ENCODE peak calls at places on chromosomes 1 and 21, in eight cellular contexts. C, R, D, G, S, A, T and X are unnamed samples.

GRCh38 chr1:110040548-110040947 is 6.1 kb downstream of the STRIP1 start:
- DNase-seq in C (no peak), R (no peak), D (no peak), G (no peak), S (no peak), A (no peak), T (peak; percentile 96), X (no peak)

GRCh38 chr21:30044447-30045064 is 104.8 kb upstream of the GRIK1 start:
- DNase-seq in C (no peak), R (peak; percentile 18), D (peak; percentile 37), G (peak; percentile 16), S (no peak), A (no peak), T (peak; percentile 28), X (no peak)

GRCh38 chr1:66137235-66137634 is 344.5 kb downstream of the PDE4B start:
- DNase-seq in C (no peak), R (peak; percentile 31), D (no peak), G (peak; percentile 21), S (no peak), A (no peak), T (no peak), X (no peak)

GRCh38 chr1:102842606-102843005 is 265.7 kb downstream of the COL11A1 start:
- DNase-seq in C (no peak), R (no peak), D (no peak), G (peak; percentile 16), S (no peak), A (no peak), T (no peak), X (no peak)

GRCh38 chr1:234836045-234836681 is 226.2 kb upstream of the IRF2BP2 start:
- DNase-seq in C (no peak), R (no peak), D (no peak), G (no peak), S (peak; percentile 81), A (no peak), T (no peak), X (no peak)

GRCh38 chr1:30569384-30569783 is 154.0 kb downstream of the MATN1 start:
- DNase-seq in C (no peak), R (peak; percentile 28), D (no peak), G (no peak), S (no peak), A (peak; percentile 34), T (no peak), X (no peak)

GRCh38 chr21:46634966-46635323 is 529 bp upstream of the PRMT2 start:
- DNase-seq in C (no peak), R (peak; percentile 74), D (no peak), G (peak; percentile 88), S (peak; percentile 83), A (peak; percentile 61), T (peak; percentile 68), X (no peak)

GRCh38 chr1:227449051-227449450 is 114.3 kb upstream of the ZNF678 start:
- DNase-seq in C (no peak), R (peak; percentile 38), D (peak; percentile 27), G (peak; percentile 46), S (no peak), A (no peak), T (peak; percentile 31), X (no peak)

GRCh38 chr1:218101409-218101808 is 183.7 kb upstream of the RRP15 start:
- DNase-seq in C (no peak), R (no peak), D (no peak), G (no peak), S (no peak), A (no peak), T (no peak), X (no peak)

GRCh38 chr1:62727656-62728396 is 39.6 kb upstream of the DOCK7 start:
- DNase-seq in C (no peak), R (peak; percentile 20), D (no peak), G (no peak), S (no peak), A (no peak), T (no peak), X (no peak)

GRCh38 chr1:94056996-94057395 is 64.0 kb downstream of the ABCA4 start:
- DNase-seq in C (no peak), R (no peak), D (no peak), G (no peak), S (no peak), A (no peak), T (no peak), X (no peak)

GRCh38 chr1:30697977-30698376 is 25.4 kb downstream of the MATN1 start:
- DNase-seq in C (no peak), R (peak; percentile 45), D (no peak), G (peak; percentile 39), S (no peak), A (no peak), T (peak; percentile 60), X (no peak)

GRCh38 chr1:102191723-102192122 is 195.0 kb upstream of the OLFM3 start:
- DNase-seq in C (no peak), R (peak; percentile 5), D (peak; percentile 26), G (no peak), S (peak; percentile 43), A (no peak), T (peak; percentile 18), X (no peak)

GRCh38 chr1:229769006-229769405 is 143.0 kb downstream of the URB2 start:
- DNase-seq in C (no peak), R (no peak), D (no peak), G (peak; percentile 83), S (no peak), A (no peak), T (no peak), X (no peak)

GRCh38 chr1:17122449-17123194 is 3.4 kb upstream of the PADI2 start:
- DNase-seq in C (no peak), R (no peak), D (no peak), G (peak; percentile 94), S (no peak), A (no peak), T (no peak), X (no peak)

GRCh38 chr1:168465942-168466702 is 77.7 kb downstream of the XCL2 start:
- DNase-seq in C (peak; percentile 59), R (no peak), D (peak; percentile 27), G (peak; percentile 83), S (no peak), A (peak; percentile 20), T (peak; percentile 76), X (peak; percentile 18)

GRCh38 chr21:46517361-46517760 is 58.7 kb downstream of the DIP2A start:
- DNase-seq in C (no peak), R (peak; percentile 34), D (no peak), G (peak; percentile 71), S (peak; percentile 26), A (no peak), T (no peak), X (no peak)

GRCh38 chr1:37502104-37502503 is 12.5 kb downstream of the MEAF6 start:
- DNase-seq in C (no peak), R (no peak), D (no peak), G (no peak), S (no peak), A (no peak), T (no peak), X (no peak)